ENCODE peak calls at places on chromosomes 11 and 22, in eight cellular contexts. S is tibial artery; X is left colon; G is mesendoderm; T is GOT3; N is keratinocyte; R is heart right ventricle; B is stimulated activated CD8-positive, alpha-beta memory T cell treated with anti-CD3 and anti-CD28 coated beads, Interleukin-2, amount 100 ng/mL, for 48 hours. Z is an unnamed sample.

GRCh38 chr11:131951146-131951545 is 580.7 kb downstream of the NTM start:
- DNase-seq in G (no peak), B (no peak), S (no peak), N (no peak), T (no peak), R (no peak), X (no peak), Z (no peak)

GRCh38 chr11:64455436-64456261 is 96.7 kb downstream of the RPS6KA4 start:
- DNase-seq in R (no peak), N (no peak), G (no peak), S (peak), X (no peak), B (no peak), T (no peak), Z (no peak)

GRCh38 chr11:115674831-115675230 is 170.6 kb upstream of the CADM1 start:
- DNase-seq in N (no peak), G (peak), B (no peak), X (no peak), T (no peak), S (no peak), R (no peak), Z (no peak)

GRCh38 chr22:38843716-38844660 is at the start of gene NPTXR:
- DNase-seq in X (no peak), S (peak), R (no peak), T (no peak), N (no peak), G (peak), B (no peak), Z (peak)

GRCh38 chr11:101127699-101128570 is 1.7 kb downstream of the PGR start:
- DNase-seq in X (no peak), R (peak), N (no peak), B (no peak), G (peak), S (peak), T (no peak), Z (no peak)

GRCh38 chr11:11806586-11806985 is 35.2 kb upstream of the USP47 start:
- DNase-seq in G (no peak), X (no peak), R (no peak), N (no peak), S (no peak), B (no peak), T (no peak), Z (no peak)

GRCh38 chr11:24760681-24761080 is 263.8 kb downstream of the LUZP2 start:
- DNase-seq in S (no peak), T (no peak), B (no peak), N (no peak), X (no peak), G (no peak), R (no peak), Z (no peak)

GRCh38 chr11:19313140-19313539 is 72.4 kb upstream of the E2F8 start:
- DNase-seq in X (no peak), S (no peak), B (no peak), R (no peak), T (no peak), G (no peak), N (no peak), Z (no peak)

GRCh38 chr22:18965526-18966421 is 29.7 kb upstream of the PRODH start:
- DNase-seq in X (no peak), G (no peak), N (no peak), B (no peak), R (no peak), S (peak), T (no peak), Z (no peak)

GRCh38 chr22:49737101-49737551 is 90.5 kb downstream of the BRD1 start:
- DNase-seq in T (no peak), N (no peak), G (no peak), R (no peak), S (no peak), B (no peak), X (no peak), Z (no peak)